ENCODE peak calls at places on chromosomes 2 and 18, in five cellular contexts. One of them, this sample, is unnamed.

GRCh38 chr2:136207030-136207623 is 89.2 kb upstream of the CXCR4 start:
- DNase-seq in NCI-H345: no peak
- DNase-seq in thyroid gland: peak
- DNase-seq in germinal center: peak
- DNase-seq in stimulated activated CD8-positive, alpha-beta memory T cell treated with anti-CD3 and anti-CD28 coated beads, Interleukin-15, amount 100 ng/mL, for 24 hours: no peak
- DNase-seq in this sample: no peak

GRCh38 chr18:48826806-48827205 is 124.0 kb downstream of the SMAD7 start:
- DNase-seq in germinal center: no peak
- DNase-seq in NCI-H345: no peak
- DNase-seq in stimulated activated CD8-positive, alpha-beta memory T cell treated with anti-CD3 and anti-CD28 coated beads, Interleukin-15, amount 100 ng/mL, for 24 hours: no peak
- DNase-seq in thyroid gland: peak
- DNase-seq in this sample: no peak

GRCh38 chr2:286774-287392 is 1.0 kb downstream of the ALKAL2 start:
- DNase-seq in germinal center: no peak
- DNase-seq in NCI-H345: no peak
- DNase-seq in stimulated activated CD8-positive, alpha-beta memory T cell treated with anti-CD3 and anti-CD28 coated beads, Interleukin-15, amount 100 ng/mL, for 24 hours: no peak
- DNase-seq in thyroid gland: no peak
- DNase-seq in this sample: no peak

GRCh38 chr2:150705767-150706166 is 218.3 kb upstream of the RND3 start:
- DNase-seq in thyroid gland: no peak
- DNase-seq in stimulated activated CD8-positive, alpha-beta memory T cell treated with anti-CD3 and anti-CD28 coated beads, Interleukin-15, amount 100 ng/mL, for 24 hours: no peak
- DNase-seq in germinal center: no peak
- DNase-seq in NCI-H345: no peak
- DNase-seq in this sample: no peak

GRCh38 chr2:236507393-236508085 is 62.1 kb upstream of the ACKR3 start:
- DNase-seq in stimulated activated CD8-positive, alpha-beta memory T cell treated with anti-CD3 and anti-CD28 coated beads, Interleukin-15, amount 100 ng/mL, for 24 hours: peak
- DNase-seq in NCI-H345: no peak
- DNase-seq in germinal center: peak
- DNase-seq in thyroid gland: peak
- DNase-seq in this sample: peak

GRCh38 chr2:219155054-219155644 is 5.5 kb downstream of the NHEJ1 start:
- DNase-seq in stimulated activated CD8-positive, alpha-beta memory T cell treated with anti-CD3 and anti-CD28 coated beads, Interleukin-15, amount 100 ng/mL, for 24 hours: no peak
- DNase-seq in germinal center: peak
- DNase-seq in NCI-H345: peak
- DNase-seq in thyroid gland: peak
- DNase-seq in this sample: peak

GRCh38 chr2:233000886-233001750 is 11.9 kb downstream of the NGEF start:
- DNase-seq in NCI-H345: no peak
- DNase-seq in stimulated activated CD8-positive, alpha-beta memory T cell treated with anti-CD3 and anti-CD28 coated beads, Interleukin-15, amount 100 ng/mL, for 24 hours: no peak
- DNase-seq in thyroid gland: no peak
- DNase-seq in germinal center: no peak
- DNase-seq in this sample: no peak

GRCh38 chr18:303578-303977 is 35.7 kb upstream of the THOC1 start:
- DNase-seq in NCI-H345: no peak
- DNase-seq in thyroid gland: no peak
- DNase-seq in germinal center: no peak
- DNase-seq in stimulated activated CD8-positive, alpha-beta memory T cell treated with anti-CD3 and anti-CD28 coated beads, Interleukin-15, amount 100 ng/mL, for 24 hours: no peak
- DNase-seq in this sample: no peak

GRCh38 chr2:120761911-120762310 is 26.2 kb downstream of the GLI2 start:
- DNase-seq in thyroid gland: no peak
- DNase-seq in NCI-H345: no peak
- DNase-seq in stimulated activated CD8-positive, alpha-beta memory T cell treated with anti-CD3 and anti-CD28 coated beads, Interleukin-15, amount 100 ng/mL, for 24 hours: no peak
- DNase-seq in germinal center: no peak
- DNase-seq in this sample: no peak

GRCh38 chr2:175183674-175184073 is 2.2 kb upstream of the ATP5MC3 start:
- DNase-seq in NCI-H345: no peak
- DNase-seq in germinal center: no peak
- DNase-seq in stimulated activated CD8-positive, alpha-beta memory T cell treated with anti-CD3 and anti-CD28 coated beads, Interleukin-15, amount 100 ng/mL, for 24 hours: no peak
- DNase-seq in thyroid gland: no peak
- DNase-seq in this sample: no peak

GRCh38 chr18:79479761-79480161 is 84.0 kb downstream of the NFATC1 start:
- DNase-seq in germinal center: no peak
- DNase-seq in NCI-H345: no peak
- DNase-seq in stimulated activated CD8-positive, alpha-beta memory T cell treated with anti-CD3 and anti-CD28 coated beads, Interleukin-15, amount 100 ng/mL, for 24 hours: no peak
- DNase-seq in thyroid gland: no peak
- DNase-seq in this sample: no peak

GRCh38 chr2:190467575-190468083 is 59.5 kb downstream of the MFSD6 start:
- DNase-seq in stimulated activated CD8-positive, alpha-beta memory T cell treated with anti-CD3 and anti-CD28 coated beads, Interleukin-15, amount 100 ng/mL, for 24 hours: no peak
- DNase-seq in thyroid gland: peak
- DNase-seq in germinal center: no peak
- DNase-seq in NCI-H345: peak
- DNase-seq in this sample: no peak

GRCh38 chr2:33133436-33133835 is 186.7 kb downstream of the LTBP1 start:
- DNase-seq in thyroid gland: no peak
- DNase-seq in germinal center: no peak
- DNase-seq in NCI-H345: no peak
- DNase-seq in stimulated activated CD8-positive, alpha-beta memory T cell treated with anti-CD3 and anti-CD28 coated beads, Interleukin-15, amount 100 ng/mL, for 24 hours: no peak
- DNase-seq in this sample: no peak

GRCh38 chr2:73035899-73036778 is 35.4 kb downstream of the SFXN5 start:
- DNase-seq in germinal center: no peak
- DNase-seq in stimulated activated CD8-positive, alpha-beta memory T cell treated with anti-CD3 and anti-CD28 coated beads, Interleukin-15, amount 100 ng/mL, for 24 hours: no peak
- DNase-seq in NCI-H345: no peak
- DNase-seq in thyroid gland: no peak
- DNase-seq in this sample: no peak

GRCh38 chr2:101823347-101823791 is 125.9 kb downstream of the MAP4K4 start:
- DNase-seq in germinal center: peak
- DNase-seq in NCI-H345: no peak
- DNase-seq in thyroid gland: peak
- DNase-seq in stimulated activated CD8-positive, alpha-beta memory T cell treated with anti-CD3 and anti-CD28 coated beads, Interleukin-15, amount 100 ng/mL, for 24 hours: no peak
- DNase-seq in this sample: peak

GRCh38 chr2:131567891-131568290 is 40.2 kb downstream of the CCDC74A start:
- DNase-seq in germinal center: no peak
- DNase-seq in stimulated activated CD8-positive, alpha-beta memory T cell treated with anti-CD3 and anti-CD28 coated beads, Interleukin-15, amount 100 ng/mL, for 24 hours: no peak
- DNase-seq in NCI-H345: no peak
- DNase-seq in thyroid gland: no peak
- DNase-seq in this sample: no peak

This sample was measured in nephron progenitor cell.